ENCODE peak calls at places on chromosomes 1 and 21, in four cellular contexts. G, U, J and I are unnamed samples. For H3K9me3, the result is how much of the 10 kb centered on the place peaks cover.

GRCh38 chr1:244494659-244495058 is 33.6 kb downstream of the CATSPERE start:
- DNase-seq in G (no peak), U (no peak), J (no peak), I (no peak)

GRCh38 chr1:22508329-22508728 is 55.0 kb upstream of the EPHA8 start:
- DNase-seq in G (no peak), U (no peak), J (no peak), I (no peak)

GRCh38 chr1:68141079-68141800 is 90.8 kb upstream of the DIRAS3 start:
- DNase-seq in G (no peak), U (peak), J (no peak), I (no peak)

GRCh38 chr1:172585348-172585747 is 52.4 kb downstream of the SUCO start:
- DNase-seq in G (no peak), U (no peak), J (no peak), I (no peak)

GRCh38 chr1:65526049-65526556 is 105.6 kb downstream of the LEPR start:
- DNase-seq in G (no peak), U (no peak), J (no peak), I (no peak)

GRCh38 chr1:25576459-25577150 is 33.2 kb downstream of the LDLRAP1 start:
- DNase-seq in G (no peak), U (no peak), J (no peak), I (no peak)

GRCh38 chr21:15495965-15496364 is 233.8 kb upstream of the USP25 start:
- DNase-seq in G (no peak), U (no peak), J (no peak), I (no peak)

GRCh38 chr1:36128126-36128904 is 3.3 kb upstream of the COL8A2 start:
- DNase-seq in G (no peak), U (no peak), J (no peak), I (no peak)

GRCh38 chr1:21775542-21775899 is 7.4 kb downstream of the USP48 start:
- DNase-seq in G (no peak), U (no peak), J (no peak), I (no peak)

GRCh38 chr1:205481629-205482071 is 22.8 kb upstream of the CDK18 start:
- DNase-seq in G (no peak), U (no peak), J (no peak), I (no peak)

GRCh38 chr1:109624215-109625010 is 4.8 kb downstream of the AMPD2 start:
- DNase-seq in G (peak), U (no peak), J (no peak), I (no peak)

GRCh38 chr1:116323419-116323987 is 49.5 kb upstream of the ATP1A1 start:
- DNase-seq in G (no peak), U (no peak), J (no peak), I (no peak)

GRCh38 chr1:14441302-14441741 is 157.2 kb upstream of the KAZN start:
- DNase-seq in G (no peak), U (no peak), J (no peak), I (no peak)

GRCh38 chr1:49448200-49448599 is 575.6 kb downstream of the AGBL4 start:
- DNase-seq in G (no peak), U (no peak), J (no peak), I (no peak)
- H3K9me3 ChIP-seq in G (under half), U (under half), J (under half), I (under half)

DNA sequence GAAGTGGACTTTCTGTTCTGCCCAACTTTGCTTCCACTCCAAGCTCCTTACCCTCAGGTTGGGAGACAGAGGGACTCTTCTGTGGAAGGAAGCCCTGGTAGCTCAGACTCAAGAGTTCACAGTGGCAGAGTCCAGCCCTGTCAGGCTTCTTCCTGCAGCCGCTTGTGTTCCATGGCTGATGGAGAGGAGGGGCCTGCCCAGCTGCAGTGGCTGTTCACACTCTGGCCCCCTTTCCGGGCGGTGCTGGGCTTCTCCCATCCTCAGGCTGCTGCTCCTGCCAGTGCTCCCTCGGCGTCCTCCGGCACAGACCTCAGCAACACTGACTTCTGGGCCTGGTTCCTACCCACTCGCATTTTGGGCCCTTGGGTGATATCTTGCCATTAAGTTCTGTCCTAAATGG is 4.0 kb downstream of the KRTAP10-1 start:
- DNase-seq in G (no peak), U (no peak), J (no peak), I (no peak)
- H3K9me3 ChIP-seq in G (under half), U (under half), J (under half), I (under half)

DNA sequence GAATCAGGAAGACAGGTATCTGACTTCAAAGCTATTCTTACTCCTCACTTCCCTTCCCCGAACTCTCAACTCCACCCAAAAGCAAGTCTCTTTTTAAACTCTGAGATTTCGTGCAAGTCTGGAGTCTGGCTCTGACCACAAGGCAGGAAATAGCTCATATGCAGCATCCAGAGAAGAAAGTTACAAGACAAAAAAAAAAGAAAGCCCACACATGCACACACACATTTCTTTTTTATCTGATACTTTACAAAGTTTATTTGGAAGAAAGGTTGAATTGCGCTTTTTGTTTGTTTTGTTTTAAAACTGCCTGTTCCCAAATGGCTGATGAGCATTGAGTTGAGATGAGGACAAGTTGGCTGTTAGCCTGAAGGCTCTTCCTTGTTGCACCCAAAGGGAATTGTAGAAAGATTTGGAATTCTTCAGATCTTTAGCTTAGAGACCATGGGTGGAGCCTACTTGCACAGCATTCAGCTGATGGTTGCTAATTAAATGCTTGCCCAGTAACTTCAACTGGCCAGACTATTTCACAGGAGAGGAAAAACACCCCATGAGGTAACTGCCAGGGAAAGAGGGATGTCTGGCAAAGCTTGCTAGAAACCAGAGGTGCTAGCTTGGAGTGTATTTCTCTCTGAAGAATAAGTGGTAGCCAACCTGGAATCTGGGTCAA is 490.3 kb downstream of the TTLL7 start:
- DNase-seq in G (peak), U (peak), J (peak), I (peak)
- H3K9me3 ChIP-seq in G (under half), U (under half), J (under half), I (under half)

GRCh38 chr1:2783435-2784397 is 17.8 kb downstream of the TTC34 start:
- DNase-seq in G (no peak), U (no peak), J (no peak), I (no peak)
- H3K9me3 ChIP-seq in G (under half), U (under half), J (under half), I (under half)

GRCh38 chr1:247164694-247165093 is 7.1 kb downstream of the ZNF124 start:
- DNase-seq in G (no peak), U (no peak), J (no peak), I (no peak)

GRCh38 chr1:247165674-247166073 is 6.1 kb downstream of the ZNF124 start:
- DNase-seq in G (no peak), U (no peak), J (no peak), I (no peak)
- H3K9me3 ChIP-seq in G (under half), U (half or more), J (under half), I (under half)

GRCh38 chr1:80293818-80294217 is 1287.3 kb upstream of the ADGRL4 start:
- DNase-seq in G (no peak), U (no peak), J (no peak), I (no peak)
- H3K9me3 ChIP-seq in G (under half), U (under half), J (under half), I (under half)

DNA sequence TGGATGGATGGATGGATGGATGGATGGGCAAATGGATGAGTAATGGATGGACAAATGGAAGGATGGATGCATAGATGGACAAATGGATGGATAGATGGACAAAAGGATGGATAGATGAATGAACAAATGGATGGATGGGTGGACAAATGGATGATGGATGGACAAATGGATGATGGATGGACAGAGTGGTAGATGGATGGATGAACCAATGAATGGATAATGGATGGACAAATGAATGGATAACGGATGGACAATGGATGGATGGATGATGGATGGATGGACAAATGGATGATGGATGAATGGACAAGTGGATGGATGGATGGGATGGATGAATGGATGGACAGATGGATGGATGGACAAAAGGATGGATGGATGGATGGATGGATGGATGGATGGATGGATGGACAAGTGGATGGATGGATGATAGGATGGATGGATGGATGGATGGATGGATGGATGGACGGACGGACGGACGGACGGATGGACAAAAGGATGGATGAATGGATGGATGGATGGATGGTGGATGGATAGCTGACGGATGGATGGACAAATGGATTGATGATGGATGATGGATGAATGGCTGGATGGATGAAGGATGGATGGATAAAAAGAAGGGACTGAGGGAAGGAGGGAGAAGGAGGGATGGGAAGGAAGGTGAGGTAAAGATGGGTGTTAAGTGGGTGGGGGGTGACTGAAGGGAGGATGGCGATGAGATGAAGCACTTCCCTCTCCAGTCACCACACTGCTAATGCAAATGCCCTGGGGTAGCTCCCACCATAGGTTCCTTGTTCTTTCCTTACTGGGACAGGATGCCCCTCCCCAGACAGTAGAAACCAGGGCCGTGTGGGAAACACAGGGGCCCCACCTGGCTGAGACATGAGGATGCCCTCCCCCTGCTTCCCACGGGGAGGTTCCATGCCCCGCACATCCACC is 29.8 kb downstream of the CHD5 start:
- DNase-seq in G (no peak), U (no peak), J (no peak), I (no peak)
- H3K9me3 ChIP-seq in G (under half), U (under half), J (under half), I (under half)

DNA sequence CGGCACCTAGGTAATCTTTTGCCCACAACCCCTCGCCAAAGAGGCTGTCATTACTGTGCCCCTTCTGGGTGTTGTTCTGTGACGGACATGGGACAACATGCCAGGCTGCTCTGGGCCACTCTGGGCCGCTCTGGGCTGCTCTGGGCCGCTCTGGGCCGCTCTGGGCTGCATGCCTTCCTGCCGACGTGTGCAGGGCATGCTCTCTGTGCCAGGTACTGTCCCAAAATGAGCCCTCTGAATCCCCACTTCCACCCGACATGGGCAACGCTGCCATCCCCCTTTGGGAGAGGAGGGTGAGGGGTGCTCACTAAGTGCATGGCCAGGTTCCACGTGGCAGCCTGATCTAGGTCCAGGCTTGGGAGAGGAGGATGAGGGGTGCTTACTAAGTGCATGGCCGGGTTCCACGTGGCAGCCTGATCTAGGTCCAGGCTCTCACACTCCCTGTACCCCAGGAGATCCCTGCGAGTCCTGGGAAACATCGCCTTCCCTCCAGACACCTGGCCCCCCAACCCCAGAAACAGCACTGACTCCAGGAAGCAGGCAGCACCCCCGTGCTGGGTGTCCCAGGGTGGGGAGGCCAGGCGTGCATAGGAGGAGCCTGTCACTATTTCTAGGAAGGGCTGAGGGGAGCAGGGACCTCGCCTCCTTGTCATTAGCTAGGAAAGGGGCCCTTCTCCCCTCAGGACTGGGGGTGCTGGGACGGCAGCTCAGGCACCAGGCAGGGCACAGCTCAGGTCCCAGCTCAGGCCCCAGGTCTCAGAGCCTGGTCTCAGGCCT is 16.5 kb downstream of the TTC34 start:
- DNase-seq in G (no peak), U (no peak), J (no peak), I (no peak)
- H3K9me3 ChIP-seq in G (under half), U (under half), J (under half), I (under half)

GRCh38 chr1:247156787-247157232 is 15.0 kb downstream of the ZNF124 start:
- DNase-seq in G (no peak), U (no peak), J (no peak), I (no peak)
- H3K9me3 ChIP-seq in G (under half), U (half or more), J (under half), I (half or more)